ENCODE peak calls at places on chromosomes 7 and 10, in nine cellular contexts. One of them, this sample, is unnamed.

GRCh38 chr7:132647311-132647710 is 71.0 kb upstream of the PLXNA4 start:
- DNase-seq in fibroblast of lung: no peak
- DNase-seq in type B pancreatic cell: no peak
- DNase-seq in upper lobe of right lung: no peak
- DNase-seq in colonic mucosa: no peak
- DNase-seq in testis: no peak
- DNase-seq in stomach: no peak
- DNase-seq in neural progenitor cell: no peak
- DNase-seq in cardiac muscle cell: no peak
- DNase-seq in this sample: no peak

GRCh38 chr10:69217119-69217754 is 2.9 kb upstream of the HKDC1 start:
- DNase-seq in fibroblast of lung: peak
- DNase-seq in type B pancreatic cell: no peak
- DNase-seq in upper lobe of right lung: no peak
- DNase-seq in colonic mucosa: no peak
- DNase-seq in testis: no peak
- DNase-seq in stomach: no peak
- DNase-seq in neural progenitor cell: no peak
- DNase-seq in cardiac muscle cell: no peak
- DNase-seq in this sample: peak

GRCh38 chr7:57177856-57178767 is 45.9 kb upstream of the ZNF479 start:
- DNase-seq in fibroblast of lung: no peak
- DNase-seq in type B pancreatic cell: no peak
- DNase-seq in upper lobe of right lung: peak
- DNase-seq in colonic mucosa: no peak
- DNase-seq in testis: no peak
- DNase-seq in stomach: no peak
- DNase-seq in neural progenitor cell: no peak
- DNase-seq in cardiac muscle cell: no peak
- DNase-seq in this sample: no peak

GRCh38 chr7:150811-151221 is 41.6 kb upstream of the FAM20C start:
- DNase-seq in fibroblast of lung: peak
- DNase-seq in type B pancreatic cell: no peak
- DNase-seq in upper lobe of right lung: peak
- DNase-seq in colonic mucosa: peak
- DNase-seq in testis: peak
- DNase-seq in stomach: no peak
- DNase-seq in neural progenitor cell: no peak
- DNase-seq in cardiac muscle cell: no peak
- DNase-seq in this sample: no peak

GRCh38 chr10:127402596-127403409 is 146.3 kb upstream of the NPS start:
- DNase-seq in fibroblast of lung: peak
- DNase-seq in type B pancreatic cell: no peak
- DNase-seq in upper lobe of right lung: no peak
- DNase-seq in colonic mucosa: no peak
- DNase-seq in testis: no peak
- DNase-seq in stomach: no peak
- DNase-seq in neural progenitor cell: no peak
- DNase-seq in cardiac muscle cell: no peak
- DNase-seq in this sample: no peak

GRCh38 chr10:88390041-88390440 is 193.1 kb downstream of the RNLS start:
- DNase-seq in fibroblast of lung: no peak
- DNase-seq in type B pancreatic cell: no peak
- DNase-seq in upper lobe of right lung: no peak
- DNase-seq in colonic mucosa: no peak
- DNase-seq in testis: no peak
- DNase-seq in stomach: no peak
- DNase-seq in neural progenitor cell: no peak
- DNase-seq in cardiac muscle cell: no peak
- DNase-seq in this sample: no peak

GRCh38 chr10:16612148-16612742 is 90.6 kb upstream of the C1QL3 start:
- DNase-seq in fibroblast of lung: peak
- DNase-seq in type B pancreatic cell: no peak
- DNase-seq in upper lobe of right lung: no peak
- DNase-seq in colonic mucosa: no peak
- DNase-seq in testis: no peak
- DNase-seq in stomach: no peak
- DNase-seq in neural progenitor cell: peak
- DNase-seq in cardiac muscle cell: peak
- DNase-seq in this sample: peak

GRCh38 chr10:59033622-59034021 is 142.8 kb upstream of the PHYHIPL start:
- DNase-seq in fibroblast of lung: no peak
- DNase-seq in type B pancreatic cell: no peak
- DNase-seq in upper lobe of right lung: no peak
- DNase-seq in colonic mucosa: no peak
- DNase-seq in testis: no peak
- DNase-seq in stomach: no peak
- DNase-seq in neural progenitor cell: no peak
- DNase-seq in cardiac muscle cell: no peak
- DNase-seq in this sample: peak

GRCh38 chr7:73909051-73909941 is 48.3 kb downstream of the TMEM270 start:
- DNase-seq in fibroblast of lung: no peak
- DNase-seq in type B pancreatic cell: no peak
- DNase-seq in upper lobe of right lung: peak
- DNase-seq in colonic mucosa: no peak
- DNase-seq in testis: no peak
- DNase-seq in stomach: peak
- DNase-seq in neural progenitor cell: no peak
- DNase-seq in cardiac muscle cell: no peak
- DNase-seq in this sample: no peak

GRCh38 chr10:102302611-102303010 is 57.3 kb downstream of the GBF1 start:
- DNase-seq in fibroblast of lung: peak
- DNase-seq in type B pancreatic cell: no peak
- DNase-seq in upper lobe of right lung: no peak
- DNase-seq in colonic mucosa: no peak
- DNase-seq in testis: no peak
- DNase-seq in stomach: no peak
- DNase-seq in neural progenitor cell: no peak
- DNase-seq in cardiac muscle cell: no peak
- DNase-seq in this sample: peak

GRCh38 chr10:69225681-69226080 is 5.5 kb downstream of the HKDC1 start:
- DNase-seq in fibroblast of lung: no peak
- DNase-seq in type B pancreatic cell: no peak
- DNase-seq in upper lobe of right lung: no peak
- DNase-seq in colonic mucosa: no peak
- DNase-seq in testis: no peak
- DNase-seq in stomach: no peak
- DNase-seq in neural progenitor cell: no peak
- DNase-seq in cardiac muscle cell: no peak
- DNase-seq in this sample: no peak

GRCh38 chr7:111265394-111265793 is 174.5 kb downstream of the LRRN3 start:
- DNase-seq in fibroblast of lung: no peak
- DNase-seq in type B pancreatic cell: no peak
- DNase-seq in upper lobe of right lung: no peak
- DNase-seq in colonic mucosa: no peak
- DNase-seq in testis: no peak
- DNase-seq in stomach: no peak
- DNase-seq in neural progenitor cell: no peak
- DNase-seq in cardiac muscle cell: no peak
- DNase-seq in this sample: no peak

GRCh38 chr10:121313119-121313858 is 285.0 kb downstream of the FGFR2 start:
- DNase-seq in fibroblast of lung: no peak
- DNase-seq in type B pancreatic cell: no peak
- DNase-seq in upper lobe of right lung: no peak
- DNase-seq in colonic mucosa: no peak
- DNase-seq in testis: peak
- DNase-seq in stomach: peak
- DNase-seq in neural progenitor cell: no peak
- DNase-seq in cardiac muscle cell: no peak
- DNase-seq in this sample: peak

GRCh38 chr10:106557053-106557452 is 607.5 kb downstream of the SORCS1 start:
- DNase-seq in fibroblast of lung: no peak
- DNase-seq in type B pancreatic cell: no peak
- DNase-seq in upper lobe of right lung: no peak
- DNase-seq in colonic mucosa: no peak
- DNase-seq in testis: no peak
- DNase-seq in stomach: no peak
- DNase-seq in neural progenitor cell: no peak
- DNase-seq in cardiac muscle cell: no peak
- DNase-seq in this sample: no peak

GRCh38 chr7:87448427-87448826 is 27.1 kb downstream of the ABCB4 start:
- DNase-seq in fibroblast of lung: no peak
- DNase-seq in type B pancreatic cell: no peak
- DNase-seq in upper lobe of right lung: no peak
- DNase-seq in colonic mucosa: no peak
- DNase-seq in testis: no peak
- DNase-seq in stomach: no peak
- DNase-seq in neural progenitor cell: peak
- DNase-seq in cardiac muscle cell: no peak
- DNase-seq in this sample: no peak

GRCh38 chr7:26101471-26102151 is 50.4 kb upstream of the NFE2L3 start:
- DNase-seq in fibroblast of lung: no peak
- DNase-seq in type B pancreatic cell: no peak
- DNase-seq in upper lobe of right lung: no peak
- DNase-seq in colonic mucosa: no peak
- DNase-seq in testis: peak
- DNase-seq in stomach: no peak
- DNase-seq in neural progenitor cell: peak
- DNase-seq in cardiac muscle cell: no peak
- DNase-seq in this sample: no peak

GRCh38 chr7:69334706-69335105 is 263.6 kb upstream of the AUTS2 start:
- DNase-seq in fibroblast of lung: no peak
- DNase-seq in type B pancreatic cell: no peak
- DNase-seq in upper lobe of right lung: no peak
- DNase-seq in colonic mucosa: no peak
- DNase-seq in testis: no peak
- DNase-seq in stomach: no peak
- DNase-seq in neural progenitor cell: no peak
- DNase-seq in cardiac muscle cell: no peak
- DNase-seq in this sample: no peak

GRCh38 chr7:2734761-2735571 is 47.0 kb downstream of the AMZ1 start:
- DNase-seq in fibroblast of lung: no peak
- DNase-seq in type B pancreatic cell: peak
- DNase-seq in upper lobe of right lung: no peak
- DNase-seq in colonic mucosa: no peak
- DNase-seq in testis: peak
- DNase-seq in stomach: peak
- DNase-seq in neural progenitor cell: no peak
- DNase-seq in cardiac muscle cell: no peak
- DNase-seq in this sample: no peak

GRCh38 chr7:131077735-131078134 is 249.9 kb upstream of the MKLN1 start:
- DNase-seq in fibroblast of lung: no peak
- DNase-seq in type B pancreatic cell: no peak
- DNase-seq in upper lobe of right lung: no peak
- DNase-seq in colonic mucosa: no peak
- DNase-seq in testis: no peak
- DNase-seq in stomach: no peak
- DNase-seq in neural progenitor cell: no peak
- DNase-seq in cardiac muscle cell: no peak
- DNase-seq in this sample: no peak
- TF ChIP-seq CTCF in fibroblast of lung: no peak
- TF ChIP-seq CTCF in type B pancreatic cell: no peak
- TF ChIP-seq CTCF in upper lobe of right lung: no peak
- TF ChIP-seq CTCF in colonic mucosa: no peak
- TF ChIP-seq CTCF in testis: no peak
- TF ChIP-seq CTCF in stomach: no peak
- TF ChIP-seq CTCF in neural progenitor cell: no peak
- TF ChIP-seq CTCF in cardiac muscle cell: no peak
- TF ChIP-seq CTCF in this sample: no peak

GRCh38 chr10:71455035-71455434 is 58.3 kb downstream of the CDH23 start:
- DNase-seq in fibroblast of lung: no peak
- DNase-seq in type B pancreatic cell: no peak
- DNase-seq in upper lobe of right lung: no peak
- DNase-seq in colonic mucosa: no peak
- DNase-seq in testis: no peak
- DNase-seq in stomach: no peak
- DNase-seq in neural progenitor cell: no peak
- DNase-seq in cardiac muscle cell: no peak
- DNase-seq in this sample: no peak

GRCh38 chr10:71458387-71458786 is 61.7 kb downstream of the CDH23 start:
- DNase-seq in fibroblast of lung: no peak
- DNase-seq in type B pancreatic cell: no peak
- DNase-seq in upper lobe of right lung: no peak
- DNase-seq in colonic mucosa: no peak
- DNase-seq in testis: no peak
- DNase-seq in stomach: no peak
- DNase-seq in neural progenitor cell: no peak
- DNase-seq in cardiac muscle cell: no peak
- DNase-seq in this sample: no peak

GRCh38 chr10:71454347-71454746 is 57.6 kb downstream of the CDH23 start:
- DNase-seq in fibroblast of lung: no peak
- DNase-seq in type B pancreatic cell: no peak
- DNase-seq in upper lobe of right lung: no peak
- DNase-seq in colonic mucosa: no peak
- DNase-seq in testis: no peak
- DNase-seq in stomach: no peak
- DNase-seq in neural progenitor cell: no peak
- DNase-seq in cardiac muscle cell: no peak
- DNase-seq in this sample: no peak

GRCh38 chr10:71457908-71458307 is 61.2 kb downstream of the CDH23 start:
- DNase-seq in fibroblast of lung: no peak
- DNase-seq in type B pancreatic cell: no peak
- DNase-seq in upper lobe of right lung: no peak
- DNase-seq in colonic mucosa: no peak
- DNase-seq in testis: no peak
- DNase-seq in stomach: no peak
- DNase-seq in neural progenitor cell: no peak
- DNase-seq in cardiac muscle cell: no peak
- DNase-seq in this sample: no peak

GRCh38 chr10:71456631-71457030 is 59.9 kb downstream of the CDH23 start:
- DNase-seq in fibroblast of lung: no peak
- DNase-seq in type B pancreatic cell: no peak
- DNase-seq in upper lobe of right lung: no peak
- DNase-seq in colonic mucosa: no peak
- DNase-seq in testis: no peak
- DNase-seq in stomach: no peak
- DNase-seq in neural progenitor cell: no peak
- DNase-seq in cardiac muscle cell: no peak
- DNase-seq in this sample: no peak
- TF ChIP-seq CTCF in fibroblast of lung: no peak
- TF ChIP-seq CTCF in type B pancreatic cell: no peak
- TF ChIP-seq CTCF in upper lobe of right lung: no peak
- TF ChIP-seq CTCF in colonic mucosa: no peak
- TF ChIP-seq CTCF in testis: no peak
- TF ChIP-seq CTCF in stomach: no peak
- TF ChIP-seq CTCF in neural progenitor cell: no peak
- TF ChIP-seq CTCF in cardiac muscle cell: no peak
- TF ChIP-seq CTCF in this sample: no peak

DNA sequence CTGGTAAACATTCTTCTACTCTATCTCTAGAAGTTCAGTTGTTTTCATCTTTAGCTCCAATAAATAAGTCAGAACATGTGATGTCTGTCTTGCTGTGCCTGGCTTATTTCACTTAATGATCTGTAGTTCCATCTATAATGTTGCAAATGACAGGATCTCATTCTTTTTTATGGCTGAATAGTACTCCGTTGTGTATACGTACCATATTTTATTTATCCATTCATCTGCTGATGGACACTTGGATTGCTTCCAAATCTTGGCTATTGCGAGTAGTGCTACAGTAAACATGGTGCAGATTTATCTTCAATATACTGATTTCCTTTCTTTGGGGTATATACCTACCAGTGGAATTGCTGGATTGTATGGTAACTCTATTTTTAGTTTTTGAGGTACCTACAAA is 124.4 kb downstream of the ZNF33B start:
- DNase-seq in fibroblast of lung: no peak
- DNase-seq in type B pancreatic cell: no peak
- DNase-seq in upper lobe of right lung: no peak
- DNase-seq in colonic mucosa: no peak
- DNase-seq in testis: no peak
- DNase-seq in stomach: no peak
- DNase-seq in neural progenitor cell: no peak
- DNase-seq in cardiac muscle cell: no peak
- DNase-seq in this sample: no peak
- TF ChIP-seq CTCF in fibroblast of lung: no peak
- TF ChIP-seq CTCF in type B pancreatic cell: no peak
- TF ChIP-seq CTCF in upper lobe of right lung: no peak
- TF ChIP-seq CTCF in colonic mucosa: no peak
- TF ChIP-seq CTCF in testis: no peak
- TF ChIP-seq CTCF in stomach: no peak
- TF ChIP-seq CTCF in neural progenitor cell: no peak
- TF ChIP-seq CTCF in cardiac muscle cell: no peak
- TF ChIP-seq CTCF in this sample: no peak

GRCh38 chr10:7529638-7530037 is 118.8 kb upstream of the SFMBT2 start:
- DNase-seq in fibroblast of lung: no peak
- DNase-seq in type B pancreatic cell: no peak
- DNase-seq in upper lobe of right lung: no peak
- DNase-seq in colonic mucosa: no peak
- DNase-seq in testis: peak
- DNase-seq in stomach: no peak
- DNase-seq in neural progenitor cell: peak
- DNase-seq in cardiac muscle cell: peak
- DNase-seq in this sample: peak
- TF ChIP-seq CTCF in fibroblast of lung: peak
- TF ChIP-seq CTCF in type B pancreatic cell: peak
- TF ChIP-seq CTCF in upper lobe of right lung: peak
- TF ChIP-seq CTCF in colonic mucosa: no peak
- TF ChIP-seq CTCF in testis: peak
- TF ChIP-seq CTCF in stomach: no peak
- TF ChIP-seq CTCF in neural progenitor cell: no peak
- TF ChIP-seq CTCF in cardiac muscle cell: peak
- TF ChIP-seq CTCF in this sample: peak

This sample was measured in MCF 10A.